ENCODE peak calls at places on chromosomes 7 and 10, in five cellular contexts. T is right lobe of liver, Y is GM12891, Z is upper lobe of left lung, S is GM12892. W is an unnamed sample.

GRCh38 chr7:43647314-43647691 is 64.4 kb downstream of the STK17A start:
- DNase-seq in T (no peak), Y (no peak), Z (no peak), S (no peak), W (no peak)

GRCh38 chr7:98399462-98399861 is 1.4 kb downstream of the BAIAP2L1 start:
- DNase-seq in T (no peak), Y (no peak), Z (no peak), S (no peak), W (no peak)

GRCh38 chr7:141158562-141158961 is 84.7 kb downstream of the TMEM178B start:
- DNase-seq in T (no peak), Y (no peak), Z (peak; percentile 30), S (no peak), W (no peak)

GRCh38 chr10:25113231-25114035 is 61.4 kb upstream of the GPR158 start:
- DNase-seq in T (peak; percentile 82), Y (peak; percentile 18), Z (peak; percentile 70), S (peak; percentile 25), W (peak; percentile 66)

GRCh38 chr10:33212061-33212748 is 122.3 kb downstream of the NRP1 start:
- DNase-seq in T (no peak), Y (no peak), Z (no peak), S (no peak), W (no peak)

GRCh38 chr10:97222346-97222961 is 36.7 kb upstream of the SLIT1 start:
- DNase-seq in T (no peak), Y (no peak), Z (peak; percentile 72), S (no peak), W (peak; percentile 11)

GRCh38 chr7:18498327-18498726 is 2.8 kb downstream of the HDAC9 start:
- DNase-seq in T (no peak), Y (no peak), Z (no peak), S (no peak), W (no peak)

GRCh38 chr7:68015098-68015497 is 1018.5 kb downstream of the TYW1 start:
- DNase-seq in T (no peak), Y (no peak), Z (no peak), S (no peak), W (no peak)

GRCh38 chr7:15315678-15316077 is 246.1 kb downstream of the AGMO start:
- DNase-seq in T (no peak), Y (no peak), Z (no peak), S (no peak), W (no peak)

GRCh38 chr7:45924283-45924682 is 3.2 kb upstream of the IGFBP3 start:
- DNase-seq in T (no peak), Y (no peak), Z (no peak), S (no peak), W (no peak)

GRCh38 chr7:5424689-5425506 is 1.3 kb upstream of the TNRC18 start:
- DNase-seq in T (peak; percentile 88), Y (no peak), Z (peak; percentile 41), S (no peak), W (peak; percentile 60)

GRCh38 chr7:41437257-41438196 is 265.4 kb downstream of the INHBA start:
- DNase-seq in T (peak; percentile 70), Y (no peak), Z (no peak), S (no peak), W (no peak)

GRCh38 chr10:102119417-102120141 is 589 bp downstream of the LDB1 start:
- DNase-seq in T (peak; percentile 71), Y (no peak), Z (peak; percentile 85), S (peak; percentile 52), W (peak; percentile 81)

GRCh38 chr10:83522456-83522855 is 616.9 kb upstream of the GHITM start:
- DNase-seq in T (no peak), Y (no peak), Z (no peak), S (no peak), W (no peak)

DNA sequence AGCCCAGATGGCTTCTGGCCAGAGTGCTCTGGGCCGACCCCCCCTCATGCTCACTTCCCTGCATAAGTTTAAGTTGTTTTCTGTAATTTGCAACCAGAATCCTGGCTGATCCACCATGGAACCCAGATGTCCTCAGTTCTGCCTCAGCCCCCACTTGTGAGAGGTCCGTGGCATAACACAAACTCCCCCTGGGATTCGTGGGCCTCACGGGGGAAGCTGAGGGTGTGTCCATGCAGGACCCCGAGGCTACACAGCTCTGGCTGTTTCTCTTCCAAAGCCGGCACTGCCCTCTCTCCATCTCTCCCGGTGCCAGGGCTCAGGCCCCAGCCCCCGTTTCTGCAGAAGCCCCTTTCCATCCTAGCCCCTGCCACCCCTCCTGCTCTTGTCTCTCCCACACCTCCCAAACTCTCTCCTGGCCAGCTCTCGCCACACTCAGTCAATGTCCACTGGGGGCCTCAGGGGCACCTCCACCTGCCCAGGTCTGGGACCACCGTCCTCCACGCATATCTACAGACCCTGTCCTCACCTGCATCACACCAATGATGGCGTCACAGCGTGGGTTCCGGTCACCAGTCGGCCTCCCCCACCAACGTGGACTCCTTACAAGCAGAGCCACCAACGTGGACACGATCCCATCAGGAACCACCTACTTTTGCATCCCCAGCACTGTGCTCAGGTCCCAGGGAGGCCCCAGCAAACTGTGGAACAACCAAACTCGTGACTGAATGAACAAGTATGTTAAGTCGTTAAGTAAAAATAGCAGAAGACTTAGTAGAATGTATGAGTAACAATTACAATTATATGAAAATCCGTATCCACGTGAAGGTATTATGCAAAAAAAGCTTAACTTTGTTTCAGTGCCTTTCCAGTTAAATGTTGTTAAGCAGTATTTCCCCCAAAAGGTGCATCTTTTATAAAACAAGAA is 38.5 kb downstream of the DIP2C start:
- DNase-seq in T (no peak), Y (no peak), Z (no peak), S (no peak), W (no peak)
- TF ChIP-seq POLR2A in T (no peak), Y (no peak), Z (no peak), S (no peak), W (no peak)

GRCh38 chr10:15168296-15168780 is at the start of gene NMT2:
- DNase-seq in T (peak; percentile 92), Y (peak; percentile 91), Z (no peak), S (peak; percentile 90), W (peak; percentile 92)

GRCh38 chr10:15166325-15166724 is 2.2 kb downstream of the NMT2 start:
- DNase-seq in T (no peak), Y (no peak), Z (no peak), S (no peak), W (no peak)

GRCh38 chr10:15169555-15170407 is 1.3 kb upstream of the NMT2 start:
- DNase-seq in T (no peak), Y (no peak), Z (peak; percentile 22), S (no peak), W (peak; percentile 33)

GRCh38 chr10:15167411-15168295 is 840 bp downstream of the NMT2 start:
- DNase-seq in T (peak; percentile 69), Y (peak; percentile 33), Z (peak; percentile 48), S (peak; percentile 34), W (peak; percentile 67)

DNA sequence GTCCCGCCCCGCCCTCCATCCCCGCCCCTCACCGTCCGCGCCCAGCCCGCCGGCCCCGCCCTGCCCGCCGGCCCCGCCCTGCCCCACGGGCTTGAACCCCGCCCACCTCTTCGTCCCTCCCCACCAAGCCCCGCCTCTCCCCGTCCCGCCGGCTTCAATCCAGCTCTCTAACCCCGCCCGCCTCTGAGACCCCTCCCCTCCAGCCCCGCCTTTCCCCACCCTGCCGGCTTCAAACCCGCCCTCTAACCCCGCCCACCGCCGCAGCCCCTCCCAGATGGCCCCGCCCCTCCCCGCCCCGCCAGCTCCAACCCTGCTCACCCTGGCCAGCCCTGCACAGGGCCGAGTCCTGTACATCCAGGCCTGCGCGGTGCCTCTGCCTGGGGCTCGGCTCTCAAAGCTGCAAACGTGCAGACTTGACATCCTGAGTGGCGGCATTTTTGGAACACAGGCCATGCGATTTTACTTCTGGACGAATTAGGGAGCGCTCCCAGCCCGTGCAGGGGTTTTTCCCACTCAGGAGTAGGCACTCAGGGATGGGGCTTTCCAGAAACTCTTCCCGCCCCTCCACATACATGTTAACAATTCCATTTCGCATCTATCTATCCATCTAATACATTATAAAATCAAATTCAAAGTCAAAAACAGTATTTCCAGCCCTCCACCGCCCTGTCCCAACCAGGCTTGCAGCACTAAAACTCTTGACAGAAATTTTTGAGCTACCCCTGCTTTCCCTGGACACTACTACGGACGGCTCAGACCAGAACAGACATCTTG is 475 bp upstream of the NMT2 start:
- DNase-seq in T (peak; percentile 99), Y (peak; percentile 87), Z (peak; percentile 97), S (peak; percentile 84), W (peak; percentile 93)
- TF ChIP-seq POLR2A in T (peak; percentile 52), Y (no peak), Z (no peak), S (no peak), W (no peak)

GRCh38 chr7:103148994-103149807 is at the start of gene NAPEPLD:
- DNase-seq in T (peak; percentile 96), Y (peak; percentile 76), Z (peak; percentile 88), S (peak; percentile 74), W (peak; percentile 94)
- TF ChIP-seq POLR2A in T (peak; percentile 72), Y (peak; percentile 70), Z (peak; percentile 20), S (peak; percentile 83), W (peak; percentile 89)

DNA sequence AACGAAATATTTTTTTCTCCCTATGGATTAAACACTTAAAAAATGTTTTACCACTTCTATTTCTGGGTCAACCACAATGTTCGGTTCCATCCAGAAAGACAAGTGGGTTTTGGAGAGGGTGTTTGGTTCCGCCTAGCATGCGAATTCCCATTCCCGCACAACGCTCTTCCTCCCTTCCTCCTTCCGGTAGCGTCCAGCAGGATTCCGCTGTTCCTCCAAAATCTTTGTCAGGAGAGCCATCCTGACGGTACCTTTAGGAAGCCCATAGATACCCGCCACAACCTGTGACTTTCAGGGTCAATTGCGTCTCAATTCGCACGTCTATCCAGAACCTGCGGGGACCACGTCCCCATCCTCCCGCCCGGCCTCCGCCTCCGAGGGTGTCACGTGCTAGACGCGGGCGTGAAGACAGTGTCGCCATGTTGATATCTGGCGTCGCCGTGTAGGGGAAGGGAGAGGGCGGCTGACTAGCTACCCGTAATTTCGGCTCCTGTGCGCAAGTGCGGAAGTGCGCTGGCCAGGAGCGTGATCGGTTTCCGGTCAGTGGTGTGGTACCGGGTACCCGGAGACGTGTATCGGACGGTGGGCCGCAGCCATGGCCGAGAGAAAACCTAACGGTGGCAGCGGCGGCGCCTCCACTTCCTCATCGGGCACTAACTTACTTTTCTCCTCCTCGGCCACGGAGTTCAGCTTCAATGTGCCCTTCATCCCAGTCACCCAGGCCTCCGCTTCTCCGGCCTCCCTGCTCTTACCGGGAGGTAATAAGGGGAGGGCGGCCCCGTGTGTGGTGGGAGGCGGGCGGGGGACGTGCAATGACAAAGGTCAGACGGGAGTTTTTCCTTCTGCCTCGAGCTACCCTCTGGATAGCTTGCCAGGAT is at the start of gene SEC23IP:
- DNase-seq in T (peak; percentile 98), Y (peak; percentile 75), Z (peak; percentile 98), S (peak; percentile 82), W (peak; percentile 96)
- TF ChIP-seq POLR2A in T (peak; percentile 77), Y (peak; percentile 85), Z (peak; percentile 72), S (peak; percentile 93), W (peak; percentile 93)

GRCh38 chr7:155950898-155951553 is 138.8 kb upstream of the SHH start:
- DNase-seq in T (no peak), Y (no peak), Z (no peak), S (no peak), W (no peak)
- TF ChIP-seq POLR2A in T (no peak), Y (no peak), Z (no peak), S (no peak), W (no peak)

GRCh38 chr10:132408823-132409666 is 12.0 kb downstream of the PWWP2B start:
- DNase-seq in T (no peak), Y (no peak), Z (peak; percentile 89), S (no peak), W (no peak)
- TF ChIP-seq POLR2A in T (no peak), Y (no peak), Z (peak; percentile 38), S (no peak), W (no peak)

GRCh38 chr10:69061305-69062161 is 26.4 kb upstream of the SRGN start:
- DNase-seq in T (peak; percentile 66), Y (no peak), Z (peak; percentile 71), S (no peak), W (peak; percentile 64)
- TF ChIP-seq POLR2A in T (peak; percentile 46), Y (no peak), Z (peak; percentile 19), S (peak; percentile 47), W (peak; percentile 33)

GRCh38 chr10:31603245-31604087 is 284.4 kb downstream of the ZEB1 start:
- DNase-seq in T (peak; percentile 87), Y (peak; percentile 98), Z (peak; percentile 98), S (peak; percentile 95), W (peak; percentile 86)
- TF ChIP-seq POLR2A in T (peak; percentile 40), Y (no peak), Z (peak; percentile 59), S (no peak), W (no peak)

W was measured in erythroblast.